ENCODE peak calls at places on chromosomes 4 and X, in five cellular contexts. I is A549, A is stomach, G is ovary, V is SK-N-SH. N is an unnamed sample.

GRCh38 chr4:3832536-3833220 is 66.5 kb downstream of the ADRA2C start:
- DNase-seq in I (no peak), A (no peak), G (no peak), V (no peak), N (no peak)

GRCh38 chr4:31896349-31896748 is 1176.2 kb downstream of the PCDH7 start:
- DNase-seq in I (no peak), A (no peak), G (no peak), V (no peak), N (no peak)

GRCh38 chr4:71932941-71933340 is 98.9 kb upstream of the NPFFR2 start:
- DNase-seq in I (no peak), A (no peak), G (no peak), V (no peak), N (no peak)

GRCh38 chrX:45614853-45615252 is 414.2 kb upstream of the DIPK2B start:
- DNase-seq in I (no peak), A (no peak), G (no peak), V (no peak), N (no peak)

GRCh38 chr4:19752600-19752999 is 499.1 kb upstream of the SLIT2 start:
- DNase-seq in I (no peak), A (no peak), G (no peak), V (no peak), N (no peak)

GRCh38 chr4:127500242-127500641 is 132.5 kb upstream of the INTU start:
- DNase-seq in I (no peak), A (no peak), G (no peak), V (no peak), N (no peak)

GRCh38 chrX:13694359-13694758 is 5.4 kb downstream of the RAB9A start:
- DNase-seq in I (no peak), A (no peak), G (no peak), V (no peak), N (no peak)

GRCh38 chr4:104493071-104493831 is 1.4 kb downstream of the CXXC4 start:
- DNase-seq in I (no peak), A (no peak), G (no peak), V (peak; percentile 4), N (no peak)

GRCh38 chrX:129636175-129636681 is 18.5 kb downstream of the APLN start:
- DNase-seq in I (no peak), A (no peak), G (no peak), V (no peak), N (no peak)

GRCh38 chr4:118743867-118744266 is 58.7 kb downstream of the METTL14 start:
- DNase-seq in I (no peak), A (no peak), G (no peak), V (no peak), N (no peak)

GRCh38 chrX:24515447-24515846 is 50.4 kb downstream of the PDK3 start:
- DNase-seq in I (no peak), A (no peak), G (no peak), V (no peak), N (no peak)

GRCh38 chrX:15911729-15912550 is 57.3 kb upstream of the AP1S2 start:
- DNase-seq in I (no peak), A (no peak), G (no peak), V (no peak), N (no peak)

DNA sequence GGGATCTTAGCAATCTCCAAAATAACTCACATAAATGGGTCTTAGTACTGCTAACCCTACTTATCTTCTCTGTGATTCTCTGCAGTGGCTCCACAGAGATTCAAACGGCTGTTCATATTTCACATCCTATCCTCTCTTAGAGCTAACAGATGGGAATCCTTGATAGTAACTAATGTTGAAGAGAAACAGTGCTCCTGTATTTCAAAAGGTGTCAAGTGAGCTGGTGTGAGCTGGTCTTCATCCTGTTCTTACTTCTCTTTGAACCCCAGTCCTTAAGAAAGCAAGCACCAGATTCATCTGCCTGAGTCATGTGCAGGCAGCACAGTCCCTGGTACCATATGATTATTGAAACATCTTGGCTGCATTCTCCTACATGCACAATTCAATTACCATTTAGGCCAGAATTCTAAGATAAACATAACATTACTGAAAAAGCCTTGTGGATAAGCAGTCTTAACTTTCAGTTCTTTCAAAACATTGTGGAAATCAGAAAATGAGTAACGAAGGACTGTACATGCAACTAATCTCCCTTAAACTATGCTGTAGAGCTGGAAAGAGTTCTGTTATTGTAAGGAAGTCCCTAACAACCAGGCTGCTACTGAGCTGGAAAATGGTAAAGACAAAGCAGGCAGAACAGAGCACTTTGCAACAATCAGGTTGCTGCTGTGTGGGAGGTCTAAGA is 153.1 kb downstream of the NPNT start:
- DNase-seq in I (no peak), A (no peak), G (no peak), V (no peak), N (no peak)
- H3K27ac ChIP-seq in I (no peak overlapping the region), A (no peak overlapping the region), G (no peak overlapping the region), V (peak overlapping the region; percentile 31), N (no peak overlapping the region)

DNA sequence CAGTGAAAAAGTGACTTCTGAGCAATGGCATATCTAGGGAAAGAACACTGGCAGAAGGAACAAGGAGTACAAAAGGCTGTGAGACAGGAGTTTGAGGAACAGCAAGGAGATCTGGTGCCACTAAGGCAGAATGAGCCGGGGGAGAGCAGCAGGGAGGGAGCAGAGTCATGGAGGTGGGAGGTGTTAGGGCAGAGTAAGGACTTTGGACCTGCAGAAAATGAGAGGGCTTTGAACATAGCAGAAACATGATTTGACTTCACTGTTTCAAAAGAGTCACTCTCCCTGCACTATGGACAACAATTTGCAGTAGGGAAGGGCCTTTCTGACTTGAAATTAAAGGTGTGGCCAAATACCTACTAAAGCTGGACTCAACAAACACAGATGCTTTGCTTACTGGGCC is 356.2 kb downstream of the ADGRL3 start:
- DNase-seq in I (no peak), A (no peak), G (no peak), V (no peak), N (no peak)
- TF ChIP-seq EP300 in I (no peak), A (no peak), G (no peak), V (no peak), N (no peak)

GRCh38 chrX:66008403-66008970 is 31.4 kb downstream of the VSIG4 start:
- DNase-seq in I (no peak), A (no peak), G (no peak), V (no peak), N (no peak)

GRCh38 chrX:66005832-66006449 is 33.9 kb downstream of the VSIG4 start:
- DNase-seq in I (no peak), A (no peak), G (no peak), V (no peak), N (no peak)

GRCh38 chrX:66002832-66003680 is 36.8 kb downstream of the VSIG4 start:
- DNase-seq in I (no peak), A (no peak), G (no peak), V (no peak), N (no peak)

GRCh38 chrX:66007851-66008250 is 32.0 kb downstream of the VSIG4 start:
- DNase-seq in I (no peak), A (no peak), G (no peak), V (no peak), N (no peak)

GRCh38 chrX:66004928-66005831 is 34.7 kb downstream of the VSIG4 start:
- DNase-seq in I (no peak), A (no peak), G (no peak), V (no peak), N (no peak)
- H3K27ac ChIP-seq in I (no peak overlapping the region), A (no peak overlapping the region), G (no peak overlapping the region), V (no peak overlapping the region), N (no peak overlapping the region)

DNA sequence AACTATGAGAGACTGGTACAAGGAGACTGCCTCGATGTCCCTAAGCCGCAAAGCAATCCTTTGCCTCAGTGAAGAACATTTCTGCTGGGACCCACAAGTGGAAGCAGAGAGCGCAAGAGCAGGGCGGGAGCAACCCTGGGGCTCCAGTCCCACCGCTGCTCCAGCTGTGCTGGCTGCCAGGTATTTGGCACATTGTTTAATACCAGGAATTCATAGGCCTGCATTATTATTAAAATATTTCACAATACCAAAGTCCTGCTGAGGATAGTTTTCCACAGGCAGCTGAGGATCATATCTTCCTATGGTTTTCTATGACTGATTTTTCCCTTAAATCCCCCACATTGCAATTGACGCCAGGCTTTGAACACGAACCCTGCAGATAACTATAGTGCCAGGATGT is 163.5 kb upstream of the TLL1 start:
- DNase-seq in I (no peak), A (no peak), G (no peak), V (no peak), N (no peak)
- TF ChIP-seq EP300 in I (no peak), A (no peak), G (no peak), V (no peak), N (no peak)

GRCh38 chr4:142596595-142596994 is 249.5 kb downstream of the INPP4B start:
- DNase-seq in I (no peak), A (no peak), G (no peak), V (no peak), N (no peak)

GRCh38 chr4:142598132-142598531 is 248.0 kb downstream of the INPP4B start:
- DNase-seq in I (no peak), A (no peak), G (no peak), V (no peak), N (no peak)

GRCh38 chr4:142595222-142595871 is 250.8 kb downstream of the INPP4B start:
- DNase-seq in I (no peak), A (no peak), G (no peak), V (no peak), N (no peak)

GRCh38 chr4:142600952-142601351 is 245.1 kb downstream of the INPP4B start:
- DNase-seq in I (no peak), A (no peak), G (no peak), V (no peak), N (no peak)

GRCh38 chr4:142596121-142596520 is 250.0 kb downstream of the INPP4B start:
- DNase-seq in I (no peak), A (no peak), G (no peak), V (no peak), N (no peak)
- H3K27ac ChIP-seq in I (no peak overlapping the region), A (no peak overlapping the region), G (no peak overlapping the region), V (no peak overlapping the region), N (no peak overlapping the region)

GRCh38 chr4:76447326-76447954 is 12.4 kb downstream of the SHROOM3 start:
- DNase-seq in I (no peak), A (no peak), G (no peak), V (no peak), N (no peak)
- TF ChIP-seq EP300 in I (no peak), A (no peak), G (no peak), V (no peak), N (no peak)

DNA sequence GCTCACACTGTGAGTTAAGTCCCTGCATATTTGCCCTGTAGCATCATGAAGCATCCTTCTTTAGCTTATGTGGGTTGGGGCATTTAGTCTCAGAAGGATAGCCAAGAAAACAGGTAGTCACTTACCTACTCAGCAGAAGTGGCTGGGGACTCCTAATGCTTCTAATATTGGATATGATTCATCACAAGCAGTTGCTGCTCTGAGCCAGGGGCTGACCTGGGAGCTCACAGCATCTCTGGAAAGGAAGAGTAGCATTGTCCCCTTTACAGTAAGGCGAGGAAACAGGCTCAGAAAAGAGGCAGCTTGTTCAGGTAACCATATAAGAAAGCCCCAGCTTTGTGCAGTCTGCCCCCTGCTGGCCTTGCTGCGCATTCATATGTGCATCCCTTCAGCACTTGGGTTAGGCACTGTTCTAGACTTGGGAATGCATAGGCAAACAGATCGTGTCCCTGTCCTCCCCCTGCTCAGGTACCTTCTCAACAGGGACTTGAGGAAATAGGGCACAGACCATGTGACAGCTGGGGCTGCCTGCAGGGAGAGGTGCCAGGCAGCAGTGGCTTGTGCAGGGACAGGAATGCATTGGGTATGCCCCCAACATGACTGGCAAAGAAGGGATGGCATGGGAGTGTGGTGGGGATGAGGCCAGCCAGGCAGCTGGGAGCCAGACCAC is 35.7 kb upstream of the TBC1D14 start:
- DNase-seq in I (peak; percentile 30), A (peak; percentile 82), G (peak; percentile 79), V (peak; percentile 63), N (peak; percentile 77)
- H3K27ac ChIP-seq in I (no peak overlapping the region), A (no peak overlapping the region), G (no peak overlapping the region), V (no peak overlapping the region), N (no peak overlapping the region)

N was measured in sigmoid colon.